ENCODE peak calls at places on chromosomes 2 and 18, in four cellular contexts. One of them, this sample, is unnamed.

GRCh38 chr2:199440118-199440517 is 17.6 kb downstream of the SATB2 start:
- ATAC-seq in activated naive CD4-positive, alpha-beta T cell treated with anti-CD3 and anti-CD28 coated beads, Interleukin-2, amount 50 U/mL, for 72 hours: no peak
- ATAC-seq in stimulated activated naive CD8-positive, alpha-beta T cell treated with anti-CD3 and anti-CD28 coated beads, Interleukin-15, Interleukin-2, amounts not matched to agents 100 U/mL and 50 U/mL, for 24 hours: no peak
- ATAC-seq in pancreas: no peak
- ATAC-seq in this sample: no peak

GRCh38 chr2:38106420-38107182 is 30.6 kb upstream of the CYP1B1 start:
- ATAC-seq in pancreas: peak
- ATAC-seq in stimulated activated naive CD8-positive, alpha-beta T cell treated with anti-CD3 and anti-CD28 coated beads, Interleukin-15, Interleukin-2, amounts not matched to agents 100 U/mL and 50 U/mL, for 24 hours: peak
- ATAC-seq in activated naive CD4-positive, alpha-beta T cell treated with anti-CD3 and anti-CD28 coated beads, Interleukin-2, amount 50 U/mL, for 72 hours: peak
- ATAC-seq in this sample: peak

GRCh38 chr2:139293992-139294548 is 513.9 kb upstream of the NXPH2 start:
- ATAC-seq in activated naive CD4-positive, alpha-beta T cell treated with anti-CD3 and anti-CD28 coated beads, Interleukin-2, amount 50 U/mL, for 72 hours: no peak
- ATAC-seq in stimulated activated naive CD8-positive, alpha-beta T cell treated with anti-CD3 and anti-CD28 coated beads, Interleukin-15, Interleukin-2, amounts not matched to agents 100 U/mL and 50 U/mL, for 24 hours: no peak
- ATAC-seq in pancreas: no peak
- ATAC-seq in this sample: no peak

GRCh38 chr2:236239276-236240065 is 24.7 kb downstream of the ASB18 start:
- ATAC-seq in pancreas: peak
- ATAC-seq in stimulated activated naive CD8-positive, alpha-beta T cell treated with anti-CD3 and anti-CD28 coated beads, Interleukin-15, Interleukin-2, amounts not matched to agents 100 U/mL and 50 U/mL, for 24 hours: no peak
- ATAC-seq in activated naive CD4-positive, alpha-beta T cell treated with anti-CD3 and anti-CD28 coated beads, Interleukin-2, amount 50 U/mL, for 72 hours: no peak
- ATAC-seq in this sample: no peak

GRCh38 chr2:137700681-137701080 is 263.6 kb upstream of the HNMT start:
- ATAC-seq in stimulated activated naive CD8-positive, alpha-beta T cell treated with anti-CD3 and anti-CD28 coated beads, Interleukin-15, Interleukin-2, amounts not matched to agents 100 U/mL and 50 U/mL, for 24 hours: no peak
- ATAC-seq in pancreas: no peak
- ATAC-seq in activated naive CD4-positive, alpha-beta T cell treated with anti-CD3 and anti-CD28 coated beads, Interleukin-2, amount 50 U/mL, for 72 hours: no peak
- ATAC-seq in this sample: no peak

GRCh38 chr2:150309681-150310080 is 177.8 kb downstream of the RND3 start:
- ATAC-seq in activated naive CD4-positive, alpha-beta T cell treated with anti-CD3 and anti-CD28 coated beads, Interleukin-2, amount 50 U/mL, for 72 hours: no peak
- ATAC-seq in stimulated activated naive CD8-positive, alpha-beta T cell treated with anti-CD3 and anti-CD28 coated beads, Interleukin-15, Interleukin-2, amounts not matched to agents 100 U/mL and 50 U/mL, for 24 hours: no peak
- ATAC-seq in pancreas: peak
- ATAC-seq in this sample: no peak

GRCh38 chr2:41716497-41716896 is 331.3 kb upstream of the PKDCC start:
- ATAC-seq in activated naive CD4-positive, alpha-beta T cell treated with anti-CD3 and anti-CD28 coated beads, Interleukin-2, amount 50 U/mL, for 72 hours: no peak
- ATAC-seq in pancreas: no peak
- ATAC-seq in stimulated activated naive CD8-positive, alpha-beta T cell treated with anti-CD3 and anti-CD28 coated beads, Interleukin-15, Interleukin-2, amounts not matched to agents 100 U/mL and 50 U/mL, for 24 hours: no peak
- ATAC-seq in this sample: no peak

GRCh38 chr2:161134547-161135518 is 25.4 kb upstream of the TANK start:
- ATAC-seq in pancreas: peak
- ATAC-seq in activated naive CD4-positive, alpha-beta T cell treated with anti-CD3 and anti-CD28 coated beads, Interleukin-2, amount 50 U/mL, for 72 hours: no peak
- ATAC-seq in stimulated activated naive CD8-positive, alpha-beta T cell treated with anti-CD3 and anti-CD28 coated beads, Interleukin-15, Interleukin-2, amounts not matched to agents 100 U/mL and 50 U/mL, for 24 hours: no peak
- ATAC-seq in this sample: no peak

GRCh38 chr2:55063226-55063625 is 13.0 kb upstream of the RTN4 start:
- ATAC-seq in stimulated activated naive CD8-positive, alpha-beta T cell treated with anti-CD3 and anti-CD28 coated beads, Interleukin-15, Interleukin-2, amounts not matched to agents 100 U/mL and 50 U/mL, for 24 hours: no peak
- ATAC-seq in pancreas: no peak
- ATAC-seq in activated naive CD4-positive, alpha-beta T cell treated with anti-CD3 and anti-CD28 coated beads, Interleukin-2, amount 50 U/mL, for 72 hours: no peak
- ATAC-seq in this sample: peak

GRCh38 chr2:128425216-128425615 is 106.5 kb upstream of the HS6ST1 start:
- ATAC-seq in activated naive CD4-positive, alpha-beta T cell treated with anti-CD3 and anti-CD28 coated beads, Interleukin-2, amount 50 U/mL, for 72 hours: no peak
- ATAC-seq in stimulated activated naive CD8-positive, alpha-beta T cell treated with anti-CD3 and anti-CD28 coated beads, Interleukin-15, Interleukin-2, amounts not matched to agents 100 U/mL and 50 U/mL, for 24 hours: no peak
- ATAC-seq in pancreas: peak
- ATAC-seq in this sample: no peak

GRCh38 chr2:61044596-61044995 is 21.1 kb upstream of the SANBR start:
- ATAC-seq in activated naive CD4-positive, alpha-beta T cell treated with anti-CD3 and anti-CD28 coated beads, Interleukin-2, amount 50 U/mL, for 72 hours: no peak
- ATAC-seq in pancreas: peak
- ATAC-seq in stimulated activated naive CD8-positive, alpha-beta T cell treated with anti-CD3 and anti-CD28 coated beads, Interleukin-15, Interleukin-2, amounts not matched to agents 100 U/mL and 50 U/mL, for 24 hours: no peak
- ATAC-seq in this sample: peak

GRCh38 chr2:217830061-217830460 is 172.7 kb downstream of the TNS1 start:
- ATAC-seq in stimulated activated naive CD8-positive, alpha-beta T cell treated with anti-CD3 and anti-CD28 coated beads, Interleukin-15, Interleukin-2, amounts not matched to agents 100 U/mL and 50 U/mL, for 24 hours: no peak
- ATAC-seq in pancreas: no peak
- ATAC-seq in activated naive CD4-positive, alpha-beta T cell treated with anti-CD3 and anti-CD28 coated beads, Interleukin-2, amount 50 U/mL, for 72 hours: no peak
- ATAC-seq in this sample: no peak

GRCh38 chr2:172231508-172231907 is 128.8 kb upstream of the DLX2 start:
- ATAC-seq in activated naive CD4-positive, alpha-beta T cell treated with anti-CD3 and anti-CD28 coated beads, Interleukin-2, amount 50 U/mL, for 72 hours: no peak
- ATAC-seq in stimulated activated naive CD8-positive, alpha-beta T cell treated with anti-CD3 and anti-CD28 coated beads, Interleukin-15, Interleukin-2, amounts not matched to agents 100 U/mL and 50 U/mL, for 24 hours: no peak
- ATAC-seq in pancreas: peak
- ATAC-seq in this sample: peak

GRCh38 chr2:33321236-33321731 is 155.2 kb upstream of the RASGRP3 start:
- ATAC-seq in activated naive CD4-positive, alpha-beta T cell treated with anti-CD3 and anti-CD28 coated beads, Interleukin-2, amount 50 U/mL, for 72 hours: peak
- ATAC-seq in pancreas: peak
- ATAC-seq in stimulated activated naive CD8-positive, alpha-beta T cell treated with anti-CD3 and anti-CD28 coated beads, Interleukin-15, Interleukin-2, amounts not matched to agents 100 U/mL and 50 U/mL, for 24 hours: peak
- ATAC-seq in this sample: peak

GRCh38 chr2:30655660-30656059 is 151.6 kb downstream of the CAPN13 start:
- ATAC-seq in pancreas: no peak
- ATAC-seq in activated naive CD4-positive, alpha-beta T cell treated with anti-CD3 and anti-CD28 coated beads, Interleukin-2, amount 50 U/mL, for 72 hours: no peak
- ATAC-seq in stimulated activated naive CD8-positive, alpha-beta T cell treated with anti-CD3 and anti-CD28 coated beads, Interleukin-15, Interleukin-2, amounts not matched to agents 100 U/mL and 50 U/mL, for 24 hours: no peak
- ATAC-seq in this sample: no peak

GRCh38 chr2:13714466-13714865 is 918.1 kb upstream of the LRATD1 start:
- ATAC-seq in stimulated activated naive CD8-positive, alpha-beta T cell treated with anti-CD3 and anti-CD28 coated beads, Interleukin-15, Interleukin-2, amounts not matched to agents 100 U/mL and 50 U/mL, for 24 hours: no peak
- ATAC-seq in activated naive CD4-positive, alpha-beta T cell treated with anti-CD3 and anti-CD28 coated beads, Interleukin-2, amount 50 U/mL, for 72 hours: no peak
- ATAC-seq in pancreas: no peak
- ATAC-seq in this sample: no peak

GRCh38 chr2:219112070-219112421 is 48.6 kb downstream of the NHEJ1 start:
- ATAC-seq in stimulated activated naive CD8-positive, alpha-beta T cell treated with anti-CD3 and anti-CD28 coated beads, Interleukin-15, Interleukin-2, amounts not matched to agents 100 U/mL and 50 U/mL, for 24 hours: no peak
- ATAC-seq in activated naive CD4-positive, alpha-beta T cell treated with anti-CD3 and anti-CD28 coated beads, Interleukin-2, amount 50 U/mL, for 72 hours: no peak
- ATAC-seq in pancreas: no peak
- ATAC-seq in this sample: no peak

GRCh38 chr18:39624934-39625333 is 2059.3 kb upstream of the CELF4 start:
- ATAC-seq in activated naive CD4-positive, alpha-beta T cell treated with anti-CD3 and anti-CD28 coated beads, Interleukin-2, amount 50 U/mL, for 72 hours: no peak
- ATAC-seq in stimulated activated naive CD8-positive, alpha-beta T cell treated with anti-CD3 and anti-CD28 coated beads, Interleukin-15, Interleukin-2, amounts not matched to agents 100 U/mL and 50 U/mL, for 24 hours: no peak
- ATAC-seq in pancreas: no peak
- ATAC-seq in this sample: no peak

GRCh38 chr18:23365602-23366001 is 87.5 kb upstream of the RIOK3 start:
- ATAC-seq in activated naive CD4-positive, alpha-beta T cell treated with anti-CD3 and anti-CD28 coated beads, Interleukin-2, amount 50 U/mL, for 72 hours: no peak
- ATAC-seq in stimulated activated naive CD8-positive, alpha-beta T cell treated with anti-CD3 and anti-CD28 coated beads, Interleukin-15, Interleukin-2, amounts not matched to agents 100 U/mL and 50 U/mL, for 24 hours: no peak
- ATAC-seq in pancreas: peak
- ATAC-seq in this sample: no peak